ENCODE peak calls at places on chromosomes 2 and 18, in eight cellular contexts. P, V, O, N, R, Z, H and Y are unnamed samples.
A peak's percentile ranks its signal among the peaks of the same experiment; 100 is the strongest.

GRCh38 chr18:6376433-6377229 is 38.1 kb downstream of the L3MBTL4 start:
- DNase-seq in O (no peak), H (no peak), R (no peak), N (no peak), Z (no peak), V (no peak), P (no peak), Y (no peak)

GRCh38 chr2:231677632-231678104 is 30.7 kb upstream of the PTMA start:
- DNase-seq in O (peak; percentile 83), R (peak; percentile 91), P (peak; percentile 78), H (peak; percentile 81), N (peak; percentile 90), Z (peak; percentile 97), V (peak; percentile 83), Y (peak; percentile 91)

GRCh38 chr2:20561703-20562454 is 89.0 kb downstream of the HS1BP3 start:
- DNase-seq in H (no peak), O (no peak), V (peak; percentile 58), P (peak; percentile 81), N (no peak), R (no peak), Z (no peak), Y (no peak)

GRCh38 chr18:77112161-77112801 is 20.3 kb downstream of the MBP start:
- DNase-seq in Z (no peak), O (no peak), P (no peak), H (no peak), V (no peak), R (no peak), N (no peak), Y (no peak)

GRCh38 chr2:121197369-121198091 is 87.5 kb downstream of the TFCP2L1 start:
- DNase-seq in N (peak; percentile 94), V (no peak), H (peak; percentile 52), Z (peak; percentile 65), R (peak; percentile 73), P (peak; percentile 35), O (peak; percentile 51), Y (peak; percentile 86)

GRCh38 chr2:239882335-239882734 is 142.8 kb downstream of the NDUFA10 start:
- DNase-seq in V (peak; percentile 14), O (peak; percentile 50), N (peak; percentile 69), P (no peak), R (peak; percentile 66), H (no peak), Z (peak; percentile 69), Y (no peak)

GRCh38 chr18:3596324-3597158 is 146.6 kb downstream of the TGIF1 start:
- DNase-seq in V (peak; percentile 76), H (peak; percentile 67), Z (peak; percentile 67), R (peak; percentile 66), N (peak; percentile 57), O (peak; percentile 60), P (peak; percentile 58), Y (peak; percentile 90)

GRCh38 chr18:74577019-74577418 is 20.7 kb upstream of the ZNF407 start:
- DNase-seq in P (no peak), Z (no peak), R (no peak), H (no peak), V (no peak), O (no peak), N (no peak), Y (no peak)

GRCh38 chr2:213451542-213452256 is 167.4 kb downstream of the SPAG16 start:
- DNase-seq in N (peak; percentile 1), O (no peak), H (no peak), P (no peak), V (no peak), Z (no peak), R (peak; percentile 72), Y (no peak)

GRCh38 chr18:64438178-64438577 is 289.3 kb upstream of the LINC00305 start:
- DNase-seq in H (no peak), N (no peak), R (no peak), O (no peak), Z (no peak), P (no peak), V (no peak), Y (no peak)

GRCh38 chr2:170991398-170992185 is 62.5 kb downstream of the GORASP2 start:
- DNase-seq in R (no peak), V (no peak), N (no peak), O (no peak), Z (no peak), H (no peak), P (no peak), Y (no peak)

GRCh38 chr2:105747997-105748396 is 3.3 kb downstream of the NCK2 start:
- DNase-seq in O (no peak), N (no peak), R (no peak), V (no peak), P (peak; percentile 10), Z (no peak), H (no peak), Y (no peak)

GRCh38 chr2:188966079-188966571 is 8.0 kb upstream of the COL3A1 start:
- DNase-seq in V (no peak), P (no peak), Z (no peak), R (no peak), N (no peak), H (no peak), O (no peak), Y (no peak)

GRCh38 chr2:221716434-221717303 is 144.6 kb upstream of the EPHA4 start:
- DNase-seq in P (peak; percentile 34), H (no peak), R (peak; percentile 22), N (no peak), O (no peak), V (peak; percentile 58), Z (no peak), Y (no peak)

GRCh38 chr2:164314148-164314547 is 307.1 kb downstream of the GRB14 start:
- DNase-seq in R (no peak), V (no peak), P (no peak), N (peak; percentile 96), Z (no peak), H (no peak), O (no peak), Y (no peak)

DNA sequence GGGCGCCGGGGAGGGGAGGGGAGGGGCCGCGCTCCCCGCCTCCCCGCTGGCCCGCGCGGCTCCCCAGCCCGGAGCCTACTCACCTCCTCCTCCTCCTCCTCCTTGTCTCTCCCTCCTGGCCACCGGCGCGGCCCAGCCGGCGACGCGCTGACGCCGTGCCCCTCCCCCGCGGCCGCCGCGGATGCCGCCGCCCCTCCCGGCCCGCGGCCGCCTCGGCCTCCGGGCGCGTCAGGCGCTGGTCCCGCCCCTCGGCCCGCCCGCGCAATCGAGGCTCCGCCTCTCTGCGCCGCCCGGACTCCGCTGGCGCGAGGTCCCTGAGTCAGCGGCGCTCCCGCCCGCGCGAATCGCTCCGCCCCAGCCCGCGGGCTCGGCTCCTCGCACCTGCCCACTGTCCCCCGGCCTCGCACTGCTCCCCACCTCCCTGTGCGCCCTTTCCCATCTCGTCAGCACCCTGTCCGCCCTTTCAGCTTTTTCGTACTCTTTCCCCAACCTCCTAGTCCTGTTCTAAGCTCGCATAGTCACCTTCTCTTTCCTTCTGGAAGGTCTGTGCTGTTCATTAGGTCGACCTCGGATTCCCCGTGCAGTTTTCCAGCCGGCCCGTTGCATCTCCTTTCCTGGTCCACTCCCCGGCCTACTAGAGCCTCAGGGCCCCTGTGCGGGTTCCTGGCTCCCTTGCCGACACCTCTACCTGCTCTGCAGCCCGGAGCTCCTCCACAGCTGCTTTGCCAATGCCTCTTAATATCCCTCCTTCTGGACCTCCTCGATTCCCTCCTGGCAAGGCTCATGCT is 187.4 kb downstream of the ZEB2 start:
- DNase-seq in R (peak; percentile 91), N (peak; percentile 85), V (peak; percentile 88), P (peak; percentile 83), H (peak; percentile 92), Z (peak; percentile 49), O (peak; percentile 90), Y (peak; percentile 98)
- TF ChIP-seq POLR2A in R (peak; percentile 65), N (no peak), V (peak; percentile 79), P (peak; percentile 63), H (peak; percentile 62), Z (peak; percentile 63), O (no peak), Y (peak; percentile 56)

DNA sequence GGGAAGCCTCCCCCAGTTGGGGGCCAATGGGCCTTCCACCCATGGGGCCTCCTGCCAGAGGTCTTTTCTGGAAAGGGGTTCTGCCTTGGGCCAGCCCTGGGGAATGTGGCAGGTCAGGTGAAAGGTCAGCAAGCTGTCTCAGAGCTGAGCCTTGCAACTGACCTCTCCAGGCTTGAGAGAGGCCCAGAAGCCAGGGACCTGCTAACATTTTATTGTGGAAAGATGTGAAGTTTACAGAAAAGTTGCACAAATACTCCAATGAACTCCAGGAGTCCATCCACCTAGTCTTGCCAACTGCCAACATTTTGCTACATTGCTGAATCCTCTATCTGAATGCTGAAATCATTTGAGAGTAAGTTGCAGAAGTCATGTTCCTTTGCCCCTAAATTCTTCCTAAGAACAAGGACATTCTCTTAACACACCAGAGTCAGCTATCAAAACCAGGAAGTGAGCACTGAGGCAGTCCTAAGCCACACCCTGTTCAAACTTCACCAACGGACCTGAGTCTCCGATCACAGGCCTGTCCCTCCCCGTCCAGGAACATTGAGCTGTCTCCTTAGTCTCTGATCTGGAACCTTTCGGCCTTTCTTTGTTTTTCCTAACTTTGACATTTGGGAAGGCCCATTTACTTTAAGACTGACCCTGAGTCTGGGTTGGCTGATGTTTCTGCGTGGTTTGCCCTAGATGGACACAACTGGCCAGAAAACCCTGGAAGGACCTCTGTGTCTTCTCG is 4.0 kb downstream of the SNORC start:
- DNase-seq in V (no peak), H (no peak), O (no peak), P (no peak), R (peak; percentile 86), Z (no peak), N (no peak), Y (no peak)
- TF ChIP-seq CTCF in V (no peak), H (no peak), O (no peak), P (no peak), R (no peak), Z (no peak), N (no peak), Y (no peak)

DNA sequence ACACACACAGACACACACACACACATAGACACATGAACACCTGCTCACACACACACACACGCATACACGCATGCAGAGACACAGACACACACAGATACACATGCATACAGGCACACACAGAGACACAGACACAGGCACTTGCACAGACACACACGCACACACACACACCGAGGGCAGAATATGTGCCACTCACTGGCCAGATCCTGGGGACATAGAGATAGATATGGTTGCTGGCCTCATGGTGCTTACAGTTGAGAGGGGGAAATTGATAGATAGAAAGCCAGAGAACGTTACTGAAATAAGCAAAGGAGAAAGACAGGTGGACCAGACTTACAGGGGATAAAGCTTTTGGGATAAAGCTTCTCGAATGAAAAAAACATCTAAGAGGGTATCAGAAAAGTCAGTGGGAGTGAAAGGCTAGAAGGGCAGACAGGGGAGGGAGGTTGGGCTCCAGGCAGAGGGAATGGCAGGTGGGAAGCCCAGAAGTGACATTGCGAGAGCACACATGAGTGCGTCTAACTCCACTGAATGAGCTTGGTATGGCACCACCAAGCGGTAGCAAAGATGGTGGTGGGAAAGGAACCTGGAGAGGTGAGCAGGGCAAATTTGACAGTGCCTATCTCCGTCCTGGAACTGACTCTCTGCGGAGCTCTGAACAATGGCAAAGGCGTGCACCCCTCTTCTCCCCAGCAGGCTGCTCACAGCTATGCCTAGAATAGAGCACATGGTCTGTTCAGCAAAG is 390.1 kb upstream of the TRIB2 start:
- DNase-seq in V (no peak), Z (no peak), P (no peak), H (no peak), N (no peak), R (no peak), O (no peak), Y (no peak)
- TF ChIP-seq POLR2A in V (no peak), Z (no peak), P (no peak), H (no peak), N (no peak), R (no peak), O (no peak), Y (no peak)

DNA sequence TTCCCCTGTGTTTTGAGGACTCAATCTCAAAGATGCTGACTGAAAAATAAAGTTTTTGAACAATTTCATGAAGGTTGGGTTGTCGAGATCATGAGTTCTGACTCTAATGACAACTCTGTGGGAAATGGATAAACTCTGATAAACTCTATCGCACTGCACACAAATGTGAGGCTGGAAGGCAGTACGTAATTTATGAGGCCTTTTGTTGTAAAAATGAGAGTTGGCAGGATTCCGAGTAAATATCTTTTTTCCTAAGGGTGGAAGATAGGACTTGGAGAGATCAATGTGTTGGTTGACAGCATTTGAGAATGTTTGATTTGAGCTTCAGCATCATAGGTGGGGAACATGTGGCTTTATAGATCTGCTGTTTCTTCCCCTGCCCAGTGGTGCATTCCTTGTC is 90.4 kb downstream of the SPTBN1 start:
- DNase-seq in Z (no peak), O (no peak), N (no peak), H (no peak), P (no peak), R (no peak), V (peak; percentile 51), Y (no peak)
- TF ChIP-seq CTCF in Z (no peak), O (no peak), N (no peak), H (no peak), P (no peak), R (no peak), V (no peak), Y (no peak)